ENCODE peak calls at places on chromosome 1, in five cellular contexts. G is heart right ventricle, W is OCI-LY7, V is GM23338, P is neural progenitor cell. T is an unnamed sample. For H3K4me1, the result is how much of the 10 kb centered on the place peaks cover.

GRCh38 chr1:192580351-192580962 is 4.9 kb downstream of the RGS1 start:
- DNase-seq in G (peak), W (peak), V (peak), P (peak), T (peak)

GRCh38 chr1:61227857-61228557 is 145.6 kb downstream of the NFIA start:
- DNase-seq in G (no peak), W (no peak), V (no peak), P (no peak), T (no peak)

GRCh38 chr1:143698016-143698415 is 273.8 kb downstream of the FAM72C start:
- DNase-seq in G (peak), W (peak), V (peak), P (no peak), T (peak)

GRCh38 chr1:58839871-58840835 is 56.3 kb upstream of the JUN start:
- DNase-seq in G (no peak), W (no peak), V (no peak), P (no peak), T (no peak)

GRCh38 chr1:53562256-53562982 is 103.2 kb downstream of the DMRTB1 start:
- DNase-seq in G (no peak), W (no peak), V (no peak), P (no peak), T (peak)

GRCh38 chr1:57623039-57623790 is 199.4 kb upstream of the DAB1 start:
- DNase-seq in G (peak), W (no peak), V (peak), P (peak), T (peak)

GRCh38 chr1:151620286-151620685 is 8.4 kb downstream of the SNX27 start:
- DNase-seq in G (no peak), W (no peak), V (no peak), P (no peak), T (no peak)

GRCh38 chr1:221347706-221348105 is 394.2 kb downstream of the DUSP10 start:
- DNase-seq in G (no peak), W (no peak), V (no peak), P (no peak), T (no peak)

GRCh38 chr1:83765125-83765524 is 233.8 kb downstream of the TTLL7 start:
- DNase-seq in G (no peak), W (no peak), V (no peak), P (no peak), T (no peak)

GRCh38 chr1:214259353-214259982 is 21.5 kb upstream of the SMYD2 start:
- DNase-seq in G (no peak), W (no peak), V (no peak), P (no peak), T (no peak)

GRCh38 chr1:13751458-13751871 is 51.5 kb downstream of the PRDM2 start:
- DNase-seq in G (no peak), W (no peak), V (no peak), P (no peak), T (no peak)
- H3K4me1 ChIP-seq in G (half or more), W (half or more), V (under half), P (under half), T (under half)

GRCh38 chr1:160096491-160097116 is 1.8 kb downstream of the IGSF8 start:
- DNase-seq in G (no peak), W (no peak), V (no peak), P (no peak), T (peak)

GRCh38 chr1:160099716-160100375 is 1.4 kb upstream of the IGSF8 start:
- DNase-seq in G (no peak), W (no peak), V (no peak), P (no peak), T (no peak)

GRCh38 chr1:160098852-160099647 is 631 bp upstream of the IGSF8 start:
- DNase-seq in G (peak), W (peak), V (peak), P (peak), T (peak)

GRCh38 chr1:160097196-160097910 is 1.1 kb downstream of the IGSF8 start:
- DNase-seq in G (no peak), W (peak), V (no peak), P (no peak), T (no peak)

DNA sequence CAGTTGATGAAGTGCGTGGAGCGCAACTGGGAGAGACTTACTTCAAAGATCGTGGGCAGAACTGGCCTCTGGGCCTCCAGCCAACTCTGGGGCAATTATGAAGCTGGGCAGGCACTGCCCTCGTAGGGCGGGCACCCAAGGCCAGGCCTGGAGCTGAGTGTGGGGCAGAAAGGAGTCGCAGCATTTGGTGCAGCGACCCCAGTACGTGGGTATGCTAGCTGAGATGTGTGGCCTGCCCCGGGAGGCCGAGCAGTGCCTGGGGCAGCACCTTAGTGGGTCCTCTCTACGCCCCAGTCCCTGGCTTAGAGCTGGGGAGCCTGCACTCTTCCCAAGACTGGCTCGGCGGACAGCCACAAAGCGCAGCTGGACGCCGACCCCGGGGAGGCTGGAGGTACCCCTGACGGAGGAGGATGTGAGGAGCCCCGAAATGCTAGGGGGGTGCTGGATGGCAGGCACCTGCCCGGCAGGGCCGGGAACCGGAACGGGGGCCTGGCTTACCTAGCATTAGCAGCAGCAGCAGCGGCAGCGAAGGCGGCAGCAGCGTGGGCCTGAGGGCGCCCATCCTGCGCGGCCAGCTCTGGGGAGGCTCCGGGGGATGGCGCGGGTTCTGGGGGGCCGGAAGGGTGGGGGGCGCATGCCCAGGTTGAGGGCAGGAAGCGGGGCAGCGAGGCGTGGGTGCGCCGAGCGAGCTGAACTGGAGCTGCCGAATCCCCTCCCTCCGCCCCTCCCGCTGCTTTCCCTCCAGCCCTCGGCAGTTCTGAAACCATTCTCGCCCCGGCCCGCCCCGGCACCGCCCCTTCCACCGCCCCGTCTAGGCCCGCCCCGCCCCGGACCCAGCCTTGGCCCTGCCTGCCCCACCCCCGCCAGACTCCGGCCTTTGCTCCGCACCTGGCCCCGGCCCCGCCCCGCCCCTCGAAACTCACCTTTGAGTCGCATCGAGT is at the start of gene IGSF8:
- DNase-seq in G (peak), W (peak), V (peak), P (peak), T (peak)
- H3K4me1 ChIP-seq in G (under half), W (under half), V (under half), P (under half), T (half or more)

GRCh38 chr1:21907737-21908136 is 29.4 kb downstream of the HSPG2 start:
- DNase-seq in G (no peak), W (no peak), V (no peak), P (no peak), T (no peak)

GRCh38 chr1:21904725-21905520 is 32.2 kb downstream of the HSPG2 start:
- DNase-seq in G (peak), W (no peak), V (no peak), P (no peak), T (peak)

GRCh38 chr1:21906173-21907078 is 30.7 kb downstream of the HSPG2 start:
- DNase-seq in G (peak), W (no peak), V (no peak), P (no peak), T (peak)

GRCh38 chr1:21909286-21909759 is 27.8 kb downstream of the HSPG2 start:
- DNase-seq in G (no peak), W (no peak), V (no peak), P (no peak), T (no peak)

GRCh38 chr1:21907079-21907418 is 30.1 kb downstream of the HSPG2 start:
- DNase-seq in G (no peak), W (no peak), V (no peak), P (no peak), T (no peak)
- H3K4me1 ChIP-seq in G (half or more), W (under half), V (under half), P (under half), T (under half)

GRCh38 chr1:37533317-37534093 is 18.9 kb upstream of the MEAF6 start:
- DNase-seq in G (no peak), W (no peak), V (no peak), P (no peak), T (no peak)
- H3K4me1 ChIP-seq in G (under half), W (under half), V (under half), P (under half), T (under half)

GRCh38 chr1:234980657-234981396 is 147.8 kb downstream of the TOMM20 start:
- DNase-seq in G (peak), W (peak), V (no peak), P (no peak), T (peak)

GRCh38 chr1:234985531-234986294 is 142.9 kb downstream of the TOMM20 start:
- DNase-seq in G (no peak), W (no peak), V (no peak), P (no peak), T (no peak)

GRCh38 chr1:234981758-234982157 is 146.9 kb downstream of the TOMM20 start:
- DNase-seq in G (no peak), W (no peak), V (no peak), P (no peak), T (no peak)

GRCh38 chr1:234985007-234985370 is 143.6 kb downstream of the TOMM20 start:
- DNase-seq in G (no peak), W (no peak), V (no peak), P (no peak), T (no peak)

DNA sequence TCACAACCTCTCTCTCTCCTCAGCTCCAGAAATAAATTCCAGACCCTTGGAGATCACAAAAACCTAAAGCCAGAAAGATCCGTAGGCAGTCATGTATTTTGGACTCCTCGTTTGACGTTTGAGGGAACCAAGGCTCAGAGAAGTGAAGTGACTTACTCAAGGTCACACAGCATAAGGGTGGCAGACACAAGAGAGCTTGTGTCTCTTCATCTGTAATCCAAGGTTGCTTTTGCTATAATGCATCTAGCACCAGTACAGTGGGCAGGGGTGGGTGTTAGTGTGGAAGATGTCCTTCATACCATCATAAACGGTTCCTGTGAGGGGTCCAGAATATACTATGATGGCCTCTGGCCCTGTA is 145.1 kb downstream of the TOMM20 start:
- DNase-seq in G (no peak), W (no peak), V (no peak), P (no peak), T (no peak)
- H3K4me1 ChIP-seq in G (half or more), W (half or more), V (under half), P (under half), T (half or more)

DNA sequence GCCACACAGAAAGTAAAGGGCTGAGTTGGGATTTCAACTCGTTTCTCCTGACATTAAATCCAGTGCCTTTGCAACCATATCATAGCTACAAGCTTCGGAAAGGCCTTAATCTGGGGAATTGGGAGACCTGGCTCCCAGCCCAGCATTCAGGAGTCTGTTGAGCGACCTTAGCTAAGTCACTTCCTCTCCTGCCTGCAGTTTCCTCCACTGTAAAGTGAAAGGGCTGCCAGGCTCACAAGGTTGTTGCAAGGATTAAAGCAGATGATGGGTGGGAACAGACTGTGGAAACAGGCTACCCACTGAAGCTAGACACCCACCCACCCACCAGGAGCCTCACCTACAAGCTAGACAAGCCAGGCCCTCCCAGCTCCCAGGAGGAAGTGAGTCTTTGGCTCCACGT is 8.0 kb upstream of the EPHB2 start:
- DNase-seq in G (no peak), W (no peak), V (no peak), P (no peak), T (no peak)
- H3K4me1 ChIP-seq in G (under half), W (under half), V (under half), P (under half), T (under half)

GRCh38 chr1:33349081-33349759 is 28.3 kb upstream of the A3GALT2 start:
- DNase-seq in G (no peak), W (peak), V (peak), P (no peak), T (peak)

GRCh38 chr1:33348676-33349080 is 27.8 kb upstream of the A3GALT2 start:
- DNase-seq in G (no peak), W (no peak), V (no peak), P (no peak), T (no peak)

GRCh38 chr1:33348194-33348593 is 27.3 kb upstream of the A3GALT2 start:
- DNase-seq in G (no peak), W (no peak), V (no peak), P (peak), T (no peak)

GRCh38 chr1:33347650-33347992 is 26.7 kb upstream of the A3GALT2 start:
- DNase-seq in G (peak), W (no peak), V (no peak), P (no peak), T (no peak)

GRCh38 chr1:33346921-33347649 is 26.2 kb upstream of the A3GALT2 start:
- DNase-seq in G (peak), W (no peak), V (no peak), P (no peak), T (peak)
- H3K4me1 ChIP-seq in G (half or more), W (under half), V (under half), P (half or more), T (half or more)

DNA sequence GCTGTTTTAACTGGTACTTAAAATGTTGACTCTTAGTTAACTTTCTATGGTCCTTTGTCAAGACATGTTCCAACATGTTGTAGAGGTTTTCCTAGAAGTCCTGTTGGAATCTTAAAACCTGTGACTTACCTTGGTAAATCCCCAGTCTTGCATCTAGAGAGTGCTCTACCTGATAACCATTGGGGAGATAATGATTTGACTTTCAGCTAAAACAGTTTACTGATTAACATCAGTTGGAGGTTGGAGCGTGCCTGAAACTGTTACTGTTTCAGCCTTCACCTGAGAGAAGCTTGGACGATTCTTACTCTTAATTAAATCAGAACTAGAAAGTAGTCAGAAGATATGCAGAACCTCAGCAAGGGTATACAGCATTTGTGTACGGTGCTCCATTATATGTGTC is 8.8 kb downstream of the MDM4 start:
- DNase-seq in G (no peak), W (no peak), V (no peak), P (no peak), T (no peak)
- H3K4me1 ChIP-seq in G (under half), W (half or more), V (under half), P (under half), T (under half)

GRCh38 chr1:156488566-156489165 is 11.9 kb downstream of the MEF2D start:
- DNase-seq in G (no peak), W (peak), V (no peak), P (no peak), T (no peak)
- H3K4me1 ChIP-seq in G (half or more), W (half or more), V (under half), P (under half), T (half or more)

GRCh38 chr1:6271001-6271400 is 10.1 kb upstream of the GPR153 start:
- DNase-seq in G (no peak), W (no peak), V (no peak), P (no peak), T (no peak)

GRCh38 chr1:6272476-6273270 is 11.8 kb upstream of the GPR153 start:
- DNase-seq in G (no peak), W (no peak), V (no peak), P (peak), T (no peak)

GRCh38 chr1:6270432-6270831 is 9.5 kb upstream of the GPR153 start:
- DNase-seq in G (no peak), W (no peak), V (no peak), P (no peak), T (no peak)

GRCh38 chr1:6269997-6270401 is 9.1 kb upstream of the GPR153 start:
- DNase-seq in G (no peak), W (no peak), V (no peak), P (no peak), T (no peak)

GRCh38 chr1:6271554-6271953 is 10.7 kb upstream of the GPR153 start:
- DNase-seq in G (no peak), W (no peak), V (no peak), P (no peak), T (no peak)
- H3K4me1 ChIP-seq in G (under half), W (under half), V (under half), P (under half), T (under half)

T was measured in body of pancreas.